ENCODE peak calls at places on chromosomes 4 and X, in four cellular contexts. Y is H4, R is right cardiac atrium, B is ascending aorta. A is an unnamed sample.

GRCh38 chr4:3785292-3785565 is 19.0 kb downstream of the ADRA2C start:
- DNase-seq in Y (no peak), R (no peak), B (no peak), A (no peak)

GRCh38 chr4:94435874-94436273 is 15.9 kb upstream of the PDLIM5 start:
- DNase-seq in Y (no peak), R (no peak), B (no peak), A (no peak)

GRCh38 chr4:101290651-101291050 is 56.7 kb downstream of the PPP3CA start:
- DNase-seq in Y (no peak), R (no peak), B (no peak), A (no peak)

GRCh38 chr4:159460408-159460807 is 357.5 kb downstream of the RAPGEF2 start:
- DNase-seq in Y (no peak), R (no peak), B (no peak), A (no peak)

GRCh38 chr4:1407657-1408333 is 1.6 kb upstream of the NKX1-1 start:
- DNase-seq in Y (no peak), R (no peak), B (no peak), A (no peak)

GRCh38 chr4:106775636-106776035 is 260.5 kb downstream of the DKK2 start:
- DNase-seq in Y (no peak), R (no peak), B (no peak), A (no peak)

GRCh38 chr4:85870298-85871083 is 395.5 kb downstream of the ARHGAP24 start:
- DNase-seq in Y (no peak), R (no peak), B (no peak), A (no peak)

GRCh38 chrX:44975666-44976263 is 102.8 kb downstream of the KDM6A start:
- DNase-seq in Y (no peak), R (no peak), B (no peak), A (no peak)

GRCh38 chr4:181569553-181569952 is 673.6 kb upstream of the TENM3 start:
- DNase-seq in Y (peak), R (no peak), B (no peak), A (peak)

GRCh38 chr4:56658410-56659003 is 22.6 kb downstream of the HOPX start:
- DNase-seq in Y (no peak), R (no peak), B (no peak), A (no peak)

GRCh38 chrX:7372843-7373525 is 225.0 kb upstream of the PUDP start:
- DNase-seq in Y (peak), R (no peak), B (no peak), A (no peak)

A was measured in SHP77.